ENCODE peak calls at places on chromosomes 16 and 17, in six cellular contexts. D is brain microvascular endothelial cell, A is ovary, G is fibroblast of mammary gland, O is choroid plexus epithelial cell, V is tibial nerve. Z is an unnamed sample.

GRCh38 chr17:4834621-4835020 is 1.5 kb downstream of the MINK1 start:
- DNase-seq in D (no peak), A (no peak), G (no peak), O (no peak), V (no peak), Z (no peak)

GRCh38 chr17:19354123-19354522 is 8.4 kb downstream of the B9D1 start:
- DNase-seq in D (peak), A (no peak), G (peak), O (peak), V (no peak), Z (peak)

GRCh38 chr17:82126479-82127314 is 28.7 kb upstream of the FASN start:
- DNase-seq in D (no peak), A (no peak), G (no peak), O (no peak), V (no peak), Z (no peak)

GRCh38 chr17:31260151-31260550 is 36.9 kb downstream of the OMG start:
- DNase-seq in D (no peak), A (no peak), G (no peak), O (no peak), V (no peak), Z (no peak)

GRCh38 chr16:74253146-74253545 is 43.5 kb upstream of the PSMD7 start:
- DNase-seq in D (no peak), A (no peak), G (no peak), O (no peak), V (no peak), Z (no peak)

GRCh38 chr17:72945468-72945867 is 147.0 kb downstream of the SLC39A11 start:
- DNase-seq in D (no peak), A (no peak), G (no peak), O (no peak), V (no peak), Z (no peak)

GRCh38 chr16:29809850-29810698 is 1.9 kb upstream of the PRRT2 start:
- DNase-seq in D (no peak), A (peak), G (peak), O (peak), V (no peak), Z (no peak)

GRCh38 chr16:2530629-2531318 is 434 bp downstream of the CEMP1 start:
- DNase-seq in D (no peak), A (no peak), G (no peak), O (no peak), V (no peak), Z (no peak)

GRCh38 chr17:41681776-41682175 is 6.9 kb upstream of the EIF1 start:
- DNase-seq in D (no peak), A (no peak), G (no peak), O (no peak), V (no peak), Z (no peak)

GRCh38 chr17:81110488-81111040 is 54.7 kb upstream of the PVALEF start:
- DNase-seq in D (no peak), A (no peak), G (no peak), O (peak), V (no peak), Z (no peak)

GRCh38 chr16:75109732-75110243 is 6.8 kb downstream of the LDHD start:
- DNase-seq in D (no peak), A (peak), G (no peak), O (no peak), V (no peak), Z (peak)

GRCh38 chr17:80001376-80001775 is 34.3 kb downstream of the TBC1D16 start:
- DNase-seq in D (no peak), A (no peak), G (no peak), O (no peak), V (no peak), Z (no peak)

GRCh38 chr16:90057738-90058173 is 19.4 kb downstream of the PRDM7 start:
- DNase-seq in D (peak), A (no peak), G (peak), O (peak), V (no peak), Z (peak)

GRCh38 chr16:72042157-72042660 is 12.1 kb upstream of the HP start:
- DNase-seq in D (no peak), A (no peak), G (no peak), O (no peak), V (no peak), Z (no peak)

GRCh38 chr16:1184156-1184868 is 31.4 kb downstream of the CACNA1H start:
- DNase-seq in D (no peak), A (no peak), G (no peak), O (no peak), V (no peak), Z (no peak)

GRCh38 chr17:35243459-35244204 is 760 bp downstream of the SLFN5 start:
- DNase-seq in D (peak), A (peak), G (peak), O (peak), V (peak), Z (peak)

GRCh38 chr17:30520436-30520835 is 43.2 kb downstream of the GOSR1 start:
- DNase-seq in D (peak), A (no peak), G (peak), O (peak), V (no peak), Z (peak)

GRCh38 chr17:9240659-9241370 is 219.5 kb downstream of the NTN1 start:
- DNase-seq in D (peak), A (peak), G (peak), O (peak), V (peak), Z (no peak)

GRCh38 chr17:72338847-72339790 is 218.3 kb downstream of the SOX9 start:
- DNase-seq in D (peak), A (no peak), G (peak), O (peak), V (no peak), Z (peak)

GRCh38 chr17:44102845-44103622 is 20.4 kb downstream of the HDAC5 start:
- DNase-seq in D (no peak), A (no peak), G (no peak), O (no peak), V (no peak), Z (peak)

GRCh38 chr16:68739964-68740627 is 3.0 kb downstream of the CDH1 start:
- DNase-seq in D (no peak), A (no peak), G (peak), O (peak), V (no peak), Z (peak)

GRCh38 chr17:80840011-80840410 is 151.6 kb upstream of the CHMP6 start:
- DNase-seq in D (no peak), A (no peak), G (no peak), O (no peak), V (no peak), Z (no peak)

GRCh38 chr17:19592316-19592715 is 56.2 kb upstream of the ALDH3A2 start:
- DNase-seq in D (no peak), A (no peak), G (no peak), O (no peak), V (no peak), Z (no peak)

GRCh38 chr17:336110-337021 is 16.2 kb downstream of the RPH3AL start:
- DNase-seq in D (no peak), A (peak), G (no peak), O (no peak), V (peak), Z (no peak)

GRCh38 chr17:61139219-61139618 is 260.4 kb upstream of the TBX2 start:
- DNase-seq in D (peak), A (no peak), G (peak), O (peak), V (no peak), Z (peak)

GRCh38 chr17:3213587-3213986 is 6.1 kb downstream of the OR1A1 start:
- DNase-seq in D (no peak), A (no peak), G (no peak), O (no peak), V (no peak), Z (no peak)

GRCh38 chr16:81473066-81473488 is 28.5 kb downstream of the CMIP start:
- DNase-seq in D (peak), A (no peak), G (peak), O (peak), V (no peak), Z (no peak)

GRCh38 chr17:2175294-2175628 is 120.4 kb downstream of the HIC1 start:
- DNase-seq in D (no peak), A (no peak), G (peak), O (no peak), V (no peak), Z (no peak)

GRCh38 chr17:62778990-62779681 is 29.0 kb downstream of the MARCHF10 start:
- DNase-seq in D (peak), A (peak), G (peak), O (peak), V (no peak), Z (peak)

GRCh38 chr17:33778505-33779398 is 476.3 kb upstream of the CCL2 start:
- DNase-seq in D (peak), A (peak), G (peak), O (peak), V (peak), Z (peak)

GRCh38 chr16:89923640-89924297 is 627 bp downstream of the TUBB3 start:
- DNase-seq in D (no peak), A (peak), G (no peak), O (no peak), V (no peak), Z (no peak)

GRCh38 chr16:3022208-3022696 is 1.5 kb downstream of the HCFC1R1 start:
- DNase-seq in D (peak), A (peak), G (peak), O (peak), V (peak), Z (peak)

GRCh38 chr17:29549169-29549935 is 17.5 kb downstream of the ABHD15 start:
- DNase-seq in D (no peak), A (no peak), G (peak), O (peak), V (no peak), Z (no peak)

GRCh38 chr16:86307518-86307903 is 202.8 kb upstream of the FOXF1 start:
- DNase-seq in D (no peak), A (no peak), G (peak), O (no peak), V (no peak), Z (peak)

GRCh38 chr16:4257646-4258556 is 14.9 kb downstream of the TFAP4 start:
- DNase-seq in D (no peak), A (peak), G (peak), O (no peak), V (no peak), Z (no peak)

GRCh38 chr17:55601874-55602364 is 90.7 kb upstream of the SMIM36 start:
- DNase-seq in D (peak), A (no peak), G (peak), O (peak), V (no peak), Z (peak)
- H3K4me3 ChIP-seq in D (no peak), A (no peak), G (no peak), O (no peak), V (no peak), Z (no peak)

GRCh38 chr17:45171338-45172231 is 9.9 kb downstream of the HEXIM2 start:
- DNase-seq in D (no peak), A (no peak), G (no peak), O (no peak), V (no peak), Z (peak)

GRCh38 chr17:45172232-45172540 is 10.5 kb downstream of the HEXIM2 start:
- DNase-seq in D (no peak), A (no peak), G (no peak), O (no peak), V (no peak), Z (no peak)

GRCh38 chr17:45170976-45171337 is 9.3 kb downstream of the HEXIM2 start:
- DNase-seq in D (peak), A (no peak), G (peak), O (peak), V (peak), Z (peak)

GRCh38 chr17:45170280-45170975 is 8.8 kb downstream of the HEXIM2 start:
- DNase-seq in D (no peak), A (no peak), G (no peak), O (peak), V (no peak), Z (no peak)

GRCh38 chr17:45172541-45173286 is 11.0 kb downstream of the HEXIM2 start:
- DNase-seq in D (peak), A (peak), G (peak), O (peak), V (peak), Z (peak)
- TF ChIP-seq CTCF in D (peak), A (no peak), G (no peak), O (no peak), V (no peak), Z (peak)

GRCh38 chr16:31216552-31217530 is at the start of gene PYDC1:
- DNase-seq in D (no peak), A (no peak), G (no peak), O (no peak), V (no peak), Z (no peak)
- H3K4me3 ChIP-seq in D (no peak), A (no peak), G (no peak), O (no peak), V (peak), Z (no peak)

DNA sequence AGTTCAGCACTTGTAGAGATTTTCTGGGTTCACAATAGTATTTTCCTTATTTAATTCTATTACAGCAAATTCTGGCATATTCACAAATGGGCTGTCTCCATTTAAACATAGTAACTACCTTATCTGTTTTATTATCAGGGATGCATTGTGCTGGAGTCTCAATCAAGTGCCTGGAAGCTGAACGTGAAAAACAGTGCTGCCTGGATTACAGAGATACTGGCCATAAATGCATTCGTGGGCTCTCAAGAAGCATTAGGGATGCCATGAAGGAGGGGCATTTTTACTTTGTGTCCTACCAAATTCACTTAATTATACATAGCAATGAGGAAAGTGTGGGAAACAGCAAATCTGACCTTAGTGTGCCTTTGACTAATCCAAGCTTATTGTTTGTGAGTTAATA is 184.6 kb downstream of the ABCC12 start:
- DNase-seq in D (no peak), A (no peak), G (no peak), O (no peak), V (no peak), Z (no peak)
- TF ChIP-seq CTCF in D (no peak), A (no peak), G (no peak), O (no peak), V (no peak), Z (no peak)

GRCh38 chr17:57849163-57849873 is 526 bp downstream of the MRPS23 start:
- DNase-seq in D (no peak), A (no peak), G (no peak), O (no peak), V (no peak), Z (no peak)
- H3K4me3 ChIP-seq in D (peak), A (peak), G (peak), O (peak), V (peak), Z (peak)

DNA sequence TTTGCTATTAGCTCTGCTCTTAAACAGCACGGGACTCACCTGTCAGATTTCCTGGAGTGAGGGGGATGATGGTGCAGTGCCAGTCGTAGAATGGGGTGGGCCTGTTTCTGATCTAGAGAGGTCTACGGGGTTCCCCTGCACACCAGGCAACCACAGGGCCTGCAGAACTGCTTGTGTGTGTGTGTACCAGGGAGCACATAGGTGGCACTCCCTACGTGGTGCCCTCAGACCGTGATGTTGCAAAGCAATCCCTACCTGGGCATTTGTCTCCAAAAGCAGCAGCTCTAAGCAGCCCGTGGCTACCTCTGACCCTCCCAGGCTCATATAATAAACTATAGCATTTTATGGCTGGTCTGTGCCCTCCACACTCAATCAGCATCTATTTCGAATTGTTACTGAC is 38.5 kb downstream of the MPRIP start:
- DNase-seq in D (no peak), A (peak), G (no peak), O (no peak), V (peak), Z (no peak)
- TF ChIP-seq CTCF in D (no peak), A (no peak), G (no peak), O (no peak), V (no peak), Z (no peak)

GRCh38 chr17:76530826-76531500 is 6.5 kb downstream of the CYGB start:
- DNase-seq in D (no peak), A (peak), G (no peak), O (no peak), V (no peak), Z (no peak)
- H3K4me3 ChIP-seq in D (no peak), A (no peak), G (no peak), O (no peak), V (no peak), Z (no peak)

GRCh38 chr16:66551362-66551761 is 1.0 kb upstream of the CKLF start:
- DNase-seq in D (no peak), A (no peak), G (peak), O (peak), V (no peak), Z (peak)
- TF ChIP-seq CTCF in D (peak), A (no peak), G (peak), O (peak), V (no peak), Z (peak)

DNA sequence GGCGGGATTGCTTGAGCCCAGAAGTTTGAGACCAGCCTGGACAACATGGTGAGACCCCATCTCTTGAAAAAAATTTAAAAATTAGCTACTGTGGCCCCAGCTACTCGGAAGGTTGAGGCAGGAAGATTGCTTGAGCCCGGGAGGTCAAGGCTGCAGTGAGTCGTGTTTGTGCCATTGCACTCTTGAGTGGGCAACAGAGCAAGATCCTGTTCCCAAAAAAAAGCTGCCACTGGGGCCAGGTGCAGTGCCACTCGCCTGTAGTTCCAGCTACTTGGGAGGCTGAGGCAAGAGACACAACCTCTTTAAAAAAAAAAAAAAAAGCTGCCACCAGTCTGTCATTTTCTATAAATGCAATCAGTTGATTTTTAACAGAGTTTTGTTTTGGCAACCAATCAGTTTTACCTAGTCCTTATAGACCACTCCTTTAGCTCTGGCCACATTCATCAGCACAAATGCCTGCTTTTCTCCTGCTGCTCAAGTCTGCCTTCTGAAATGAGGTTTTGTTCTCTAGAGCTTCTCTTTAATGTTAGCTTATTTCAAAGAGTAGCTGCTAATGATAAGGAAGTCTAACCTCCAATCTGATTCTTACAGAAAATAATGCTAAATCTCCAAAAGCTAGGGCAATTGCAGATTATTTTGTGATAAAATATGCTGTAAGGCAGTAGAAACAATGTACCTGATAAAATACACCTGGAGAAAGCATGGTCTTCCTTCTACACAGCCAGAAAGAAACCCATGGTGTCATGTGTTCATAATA is 64.8 kb downstream of the TUBD1 start:
- DNase-seq in D (no peak), A (no peak), G (no peak), O (no peak), V (no peak), Z (no peak)
- H3K4me3 ChIP-seq in D (no peak), A (no peak), G (no peak), O (no peak), V (no peak), Z (no peak)

Z was measured in epithelial cell of esophagus.